ENCODE peak calls at places on chromosomes 13 and 19, in five cellular contexts. B is Right ventricle myocardium superior; U is HAP-1; D is CD8-positive, alpha-beta memory T cell; Z is fibroblast of villous mesenchyme. C is an unnamed sample.

GRCh38 chr19:7540761-7541480 is 5.4 kb downstream of the PNPLA6 start:
- DNase-seq in B (no peak), U (no peak), D (no peak), Z (no peak), C (no peak)

GRCh38 chr13:76992548-76993001 is 694 bp downstream of the CLN5 start:
- DNase-seq in B (peak; percentile 43), U (peak; percentile 14), D (peak; percentile 50), Z (peak; percentile 25), C (no peak)

GRCh38 chr13:35810286-35810685 is 320.9 kb downstream of the DCLK1 start:
- DNase-seq in B (no peak), U (no peak), D (no peak), Z (no peak), C (no peak)

GRCh38 chr13:26051231-26052135 is at the start of gene SHISA2:
- DNase-seq in B (peak; percentile 49), U (no peak), D (no peak), Z (peak; percentile 12), C (no peak)

GRCh38 chr19:51589511-51589910 is 18.4 kb downstream of the ZNF175 start:
- DNase-seq in B (no peak), U (no peak), D (no peak), Z (no peak), C (no peak)

GRCh38 chr19:54155694-54156093 is 3.8 kb downstream of the LENG1 start:
- DNase-seq in B (no peak), U (no peak), D (no peak), Z (no peak), C (no peak)

GRCh38 chr13:43006893-43007631 is 15.0 kb upstream of the EPSTI1 start:
- DNase-seq in B (no peak), U (peak; percentile 95), D (no peak), Z (peak; percentile 45), C (no peak)

GRCh38 chr19:5225486-5226345 is 114.9 kb downstream of the PTPRS start:
- DNase-seq in B (no peak), U (no peak), D (no peak), Z (no peak), C (no peak)

GRCh38 chr13:19185086-19185864 is 3.7 kb upstream of the TUBA3C start:
- DNase-seq in B (no peak), U (no peak), D (no peak), Z (no peak), C (no peak)

GRCh38 chr13:113309481-113309880 is 12.4 kb downstream of the LAMP1 start:
- DNase-seq in B (no peak), U (no peak), D (no peak), Z (no peak), C (no peak)

GRCh38 chr19:52248256-52248655 is 21.1 kb upstream of the ZNF766 start:
- DNase-seq in B (peak; percentile 60), U (peak; percentile 21), D (peak; percentile 70), Z (peak; percentile 60), C (peak; percentile 49)

GRCh38 chr13:40306817-40307216 is 359.6 kb downstream of the FOXO1 start:
- DNase-seq in B (no peak), U (no peak), D (no peak), Z (no peak), C (no peak)

GRCh38 chr13:65977525-65977924 is 1252.6 kb downstream of the PCDH9 start:
- DNase-seq in B (no peak), U (no peak), D (no peak), Z (no peak), C (no peak)

GRCh38 chr19:2428027-2428690 is 773 bp upstream of the TIMM13 start:
- DNase-seq in B (peak; percentile 63), U (peak; percentile 28), D (no peak), Z (no peak), C (no peak)

GRCh38 chr13:111121421-111121820 is 6.3 kb downstream of the ARHGEF7 start:
- DNase-seq in B (no peak), U (no peak), D (no peak), Z (no peak), C (no peak)

GRCh38 chr19:42143341-42144234 is 11.3 kb upstream of the POU2F2 start:
- DNase-seq in B (no peak), U (no peak), D (no peak), Z (peak; percentile 46), C (no peak)

GRCh38 chr19:55113570-55114039 is 3.8 kb downstream of the PPP1R12C start:
- DNase-seq in B (peak; percentile 92), U (no peak), D (no peak), Z (peak; percentile 95), C (no peak)

GRCh38 chr19:41934849-41935374 is 6.7 kb upstream of the ERFL start:
- DNase-seq in B (peak; percentile 72), U (peak; percentile 56), D (peak; percentile 85), Z (peak; percentile 57), C (peak; percentile 77)

GRCh38 chr13:19618925-19619324 is 14.5 kb upstream of the MPHOSPH8 start:
- DNase-seq in B (no peak), U (peak; percentile 12), D (no peak), Z (peak; percentile 56), C (peak; percentile 37)

GRCh38 chr19:35557539-35558399 is 5.7 kb downstream of the ATP4A start:
- DNase-seq in B (peak; percentile 74), U (peak; percentile 75), D (no peak), Z (peak; percentile 47), C (peak; percentile 41)

GRCh38 chr19:40805258-40805868 is 6.4 kb downstream of the EGLN2 start:
- DNase-seq in B (no peak), U (no peak), D (peak; percentile 65), Z (no peak), C (no peak)

GRCh38 chr19:35518313-35518712 is 4.9 kb upstream of the DMKN start:
- DNase-seq in B (no peak), U (no peak), D (no peak), Z (peak; percentile 90), C (no peak)

GRCh38 chr13:89458456-89458855 is 1787.3 kb downstream of the SLITRK5 start:
- DNase-seq in B (no peak), U (no peak), D (no peak), Z (no peak), C (no peak)

GRCh38 chr19:1882089-1882785 is 3.1 kb downstream of the ABHD17A start:
- DNase-seq in B (no peak), U (no peak), D (peak; percentile 93), Z (no peak), C (peak; percentile 90)

GRCh38 chr19:54162241-54162805 is 2.8 kb upstream of the LENG1 start:
- DNase-seq in B (peak; percentile 91), U (peak; percentile 63), D (peak; percentile 73), Z (peak; percentile 80), C (peak; percentile 72)

GRCh38 chr19:14361824-14362223 is 19.4 kb upstream of the ADGRE5 start:
- DNase-seq in B (no peak), U (peak; percentile 46), D (peak; percentile 74), Z (peak; percentile 34), C (peak; percentile 77)

GRCh38 chr19:13152854-13153626 is 2.8 kb downstream of the IER2 start:
- DNase-seq in B (peak; percentile 96), U (peak; percentile 90), D (peak; percentile 98), Z (peak; percentile 95), C (peak; percentile 97)

GRCh38 chr19:40165362-40165937 is 25.8 kb upstream of the MAP3K10 start:
- DNase-seq in B (peak; percentile 66), U (peak; percentile 25), D (peak; percentile 70), Z (peak; percentile 26), C (peak; percentile 55)

GRCh38 chr13:51724721-51725120 is 79.2 kb downstream of the DHRS12 start:
- DNase-seq in B (no peak), U (no peak), D (no peak), Z (no peak), C (no peak)

GRCh38 chr13:37534181-37534580 is 64.4 kb downstream of the POSTN start:
- DNase-seq in B (no peak), U (no peak), D (no peak), Z (peak; percentile 15), C (no peak)

GRCh38 chr19:46303702-46304397 is 7.0 kb downstream of the HIF3A start:
- DNase-seq in B (peak; percentile 74), U (no peak), D (no peak), Z (peak; percentile 66), C (no peak)

GRCh38 chr19:1441022-1441426 is 2.8 kb downstream of the RPS15 start:
- DNase-seq in B (no peak), U (no peak), D (no peak), Z (no peak), C (no peak)

GRCh38 chr19:7871280-7871529 is 3.0 kb downstream of the PRR36 start:
- DNase-seq in B (no peak), U (no peak), D (no peak), Z (no peak), C (no peak)

C was measured in naive thymus-derived CD8-positive, alpha-beta T cell.